ENCODE peak calls at places on chromosomes 1 and 21, in ten cellular contexts. Q is thoracic aorta; N is Peyer's patch; C is IMR-90; M is naive thymus-derived CD4-positive, alpha-beta T cell; W is HepG2; K is heart right ventricle; X is neural progenitor cell; F is left ventricle myocardium inferior; Z is HAP-1. V is an unnamed sample. For H3K4me1, the result is how much of the 10 kb centered on the place peaks cover.

GRCh38 chr1:17276568-17276967 is 27.7 kb downstream of the PADI3 start:
- DNase-seq in K (no peak), W (no peak), C (peak), F (no peak), Z (no peak), X (no peak), M (no peak), Q (no peak), N (peak), V (no peak)

GRCh38 chr1:23726669-23727068 is 16.6 kb upstream of the ELOA start:
- DNase-seq in X (no peak), M (no peak), Z (no peak), K (no peak), F (no peak), W (no peak), C (no peak), Q (no peak), N (no peak), V (no peak)

GRCh38 chr1:34844252-34844634 is 15.3 kb downstream of the SMIM12 start:
- DNase-seq in W (peak), M (no peak), N (no peak), K (peak), X (peak), Z (peak), C (no peak), F (no peak), Q (no peak), V (peak)

GRCh38 chr1:201511925-201512539 is 5.1 kb upstream of the CSRP1 start:
- DNase-seq in W (peak), X (peak), F (peak), C (no peak), Z (no peak), K (peak), N (no peak), Q (no peak), M (no peak), V (no peak)

GRCh38 chr21:45209046-45209445 is 78.6 kb downstream of the POFUT2 start:
- DNase-seq in X (no peak), N (no peak), C (peak), M (no peak), W (no peak), F (no peak), Z (no peak), K (no peak), Q (no peak), V (no peak)

GRCh38 chr21:42852925-42853570 is 26.3 kb downstream of the WDR4 start:
- DNase-seq in W (no peak), M (no peak), Z (no peak), Q (no peak), X (no peak), K (no peak), C (no peak), F (no peak), N (no peak), V (peak)

GRCh38 chr21:34812510-34813265 is 143.9 kb downstream of the CLIC6 start:
- DNase-seq in Z (no peak), F (no peak), M (no peak), W (peak), K (no peak), Q (no peak), N (no peak), X (no peak), C (peak), V (peak)

GRCh38 chr1:11967028-11967547 is 13.2 kb upstream of the MFN2 start:
- DNase-seq in C (no peak), Q (no peak), K (no peak), Z (peak), W (peak), M (peak), F (no peak), X (peak), N (peak), V (no peak)

GRCh38 chr1:115430717-115431116 is 92.7 kb upstream of the NGF start:
- DNase-seq in X (no peak), C (peak), Z (no peak), Q (no peak), F (no peak), N (no peak), W (peak), M (no peak), K (no peak), V (peak)

GRCh38 chr21:38660333-38661295 is 145.1 kb upstream of the ETS2 start:
- DNase-seq in W (no peak), X (peak), N (no peak), M (no peak), F (peak), Q (peak), Z (no peak), C (no peak), K (peak), V (peak)

GRCh38 chr1:37851782-37852210 is 7.6 kb downstream of the MTF1 start:
- DNase-seq in M (peak), Z (no peak), X (no peak), F (no peak), Q (no peak), K (no peak), N (no peak), C (peak), W (no peak), V (no peak)

GRCh38 chr1:19738106-19738505 is 61.6 kb downstream of the TMCO4 start:
- DNase-seq in F (peak), Z (no peak), Q (no peak), X (no peak), W (no peak), K (no peak), M (no peak), C (no peak), N (no peak), V (no peak)

DNA sequence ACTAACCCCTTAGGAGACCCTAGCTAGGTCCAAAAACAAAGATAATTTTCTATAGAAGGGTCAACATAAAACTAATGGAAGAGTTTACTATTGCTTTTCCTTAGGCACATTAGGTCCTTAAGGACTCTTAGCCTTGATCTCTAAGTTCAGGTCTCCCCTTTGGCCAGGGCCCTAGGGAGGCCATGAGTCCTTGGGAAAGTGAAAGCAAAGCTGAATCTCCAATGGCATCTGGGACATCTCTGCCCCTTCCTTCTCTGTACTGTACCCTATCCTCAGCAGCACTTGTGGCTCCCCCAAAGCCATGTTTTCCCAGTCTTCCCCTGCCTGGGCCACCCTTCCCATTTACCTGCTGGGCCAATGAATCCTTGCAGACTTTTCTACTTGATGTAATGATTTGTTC is 14.3 kb downstream of the IER5 start:
- DNase-seq in M (no peak), Z (no peak), C (no peak), X (no peak), F (no peak), K (no peak), N (no peak), W (no peak), Q (no peak), V (no peak)
- H3K4me1 ChIP-seq in M (under half), Z (under half), C (under half), X (half or more), F (half or more), K (under half), N (under half), W (half or more), Q (under half), V (half or more)

DNA sequence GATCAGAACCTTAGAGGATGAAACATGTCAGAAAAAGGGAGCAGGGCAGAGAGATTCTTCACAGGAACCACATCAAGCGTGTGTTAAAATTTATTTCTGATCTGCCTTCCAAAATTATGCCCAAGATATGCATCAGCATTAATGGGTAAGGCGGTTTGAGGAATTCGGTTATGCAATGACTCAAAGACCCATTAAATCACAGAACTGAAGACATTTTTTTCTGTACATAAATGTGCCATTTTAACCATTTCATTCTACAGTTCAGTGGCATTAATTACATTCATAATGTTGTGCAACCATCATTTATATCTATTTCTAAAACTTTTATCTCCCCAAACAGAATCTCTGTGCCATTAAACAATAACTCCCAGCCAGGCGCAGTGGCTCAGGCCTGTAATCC is 43.4 kb downstream of the CNST start:
- DNase-seq in C (no peak), Z (no peak), X (no peak), K (no peak), N (no peak), W (no peak), Q (no peak), M (no peak), F (no peak), V (no peak)
- H3K4me3 ChIP-seq in C (no peak), Z (no peak), X (no peak), K (no peak), N (no peak), W (no peak), Q (peak), M (no peak), F (no peak), V (no peak)

GRCh38 chr21:36695671-36696389 is 3.1 kb upstream of the SIM2 start:
- DNase-seq in F (no peak), K (no peak), C (no peak), M (no peak), Z (no peak), Q (no peak), N (no peak), X (peak), W (no peak), V (no peak)
- H3K4me1 ChIP-seq in F (half or more), K (under half), C (under half), M (under half), Z (under half), Q (under half), N (under half), X (under half), W (under half), V (under half)

GRCh38 chr1:109913360-109913879 is 2.8 kb downstream of the CSF1 start:
- DNase-seq in C (no peak), Q (no peak), W (no peak), F (no peak), M (no peak), K (no peak), Z (no peak), X (no peak), N (no peak), V (no peak)

GRCh38 chr1:109910123-109910962 is at the start of gene CSF1:
- DNase-seq in N (peak), Z (peak), F (peak), M (peak), X (peak), C (peak), W (no peak), Q (peak), K (peak), V (peak)

GRCh38 chr1:109912873-109913272 is 2.2 kb downstream of the CSF1 start:
- DNase-seq in Z (no peak), C (peak), W (no peak), K (no peak), F (no peak), N (no peak), M (no peak), Q (no peak), X (no peak), V (no peak)

GRCh38 chr1:109910963-109911798 is 532 bp downstream of the CSF1 start:
- DNase-seq in Z (peak), W (no peak), Q (no peak), N (no peak), F (no peak), M (no peak), K (no peak), X (peak), C (no peak), V (no peak)

DNA sequence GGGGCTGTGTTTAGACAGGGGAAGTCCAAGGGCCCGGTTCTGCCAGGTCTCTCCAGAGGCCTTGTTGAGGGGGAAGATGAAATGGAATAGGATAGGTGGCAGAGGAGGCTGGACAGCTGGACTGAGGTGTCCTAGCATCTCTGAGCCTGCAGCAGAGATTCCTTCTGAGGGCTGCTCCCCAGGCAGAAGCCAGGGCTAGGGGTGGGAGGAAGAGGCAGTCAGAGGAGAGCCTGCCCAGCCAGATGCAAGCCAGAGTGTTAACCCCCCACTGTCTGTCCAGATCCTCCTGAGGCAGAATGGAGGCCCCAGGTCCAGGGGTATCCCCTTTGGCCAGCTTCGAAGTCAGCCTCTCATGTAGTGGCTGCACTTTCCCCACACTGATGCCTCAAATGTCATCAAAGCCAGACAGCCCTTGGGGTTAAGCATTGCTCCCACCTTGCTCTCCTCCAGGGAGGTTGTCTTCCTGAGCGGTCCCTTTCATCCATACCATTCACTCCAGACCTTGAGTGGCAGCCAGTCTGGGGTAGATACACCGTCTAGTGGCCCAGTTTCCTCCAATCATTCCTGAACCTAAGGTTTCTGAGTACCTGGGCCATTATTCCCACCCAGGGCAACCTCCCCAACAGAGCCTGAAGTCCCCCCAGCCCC is 1.7 kb downstream of the CSF1 start:
- DNase-seq in C (no peak), Q (no peak), K (no peak), W (no peak), X (no peak), F (no peak), Z (no peak), M (no peak), N (no peak), V (no peak)
- H3K4me3 ChIP-seq in C (peak), Q (peak), K (peak), W (peak), X (peak), F (peak), Z (peak), M (no peak), N (peak), V (peak)

GRCh38 chr1:4045397-4046010 is 145.4 kb upstream of the C1orf174 start:
- DNase-seq in Z (no peak), F (no peak), Q (no peak), C (no peak), N (no peak), X (no peak), W (no peak), M (no peak), K (no peak), V (no peak)
- H3K4me1 ChIP-seq in Z (under half), F (under half), Q (under half), C (under half), N (under half), X (under half), W (under half), M (under half), K (under half), V (under half)

GRCh38 chr1:198169704-198170103 is 12.9 kb downstream of the NEK7 start:
- DNase-seq in F (no peak), Q (no peak), X (no peak), N (no peak), Z (no peak), C (no peak), M (no peak), K (no peak), W (no peak), V (no peak)

GRCh38 chr1:198165927-198166647 is 9.3 kb downstream of the NEK7 start:
- DNase-seq in M (peak), Q (no peak), N (no peak), W (no peak), F (no peak), C (no peak), Z (no peak), X (peak), K (no peak), V (no peak)

GRCh38 chr1:198167436-198167934 is 10.7 kb downstream of the NEK7 start:
- DNase-seq in Z (no peak), M (peak), F (no peak), X (no peak), Q (no peak), N (no peak), C (peak), W (no peak), K (peak), V (no peak)

GRCh38 chr1:198166900-198167299 is 10.1 kb downstream of the NEK7 start:
- DNase-seq in Z (no peak), Q (no peak), X (no peak), W (no peak), F (no peak), M (no peak), K (no peak), C (no peak), N (no peak), V (no peak)

DNA sequence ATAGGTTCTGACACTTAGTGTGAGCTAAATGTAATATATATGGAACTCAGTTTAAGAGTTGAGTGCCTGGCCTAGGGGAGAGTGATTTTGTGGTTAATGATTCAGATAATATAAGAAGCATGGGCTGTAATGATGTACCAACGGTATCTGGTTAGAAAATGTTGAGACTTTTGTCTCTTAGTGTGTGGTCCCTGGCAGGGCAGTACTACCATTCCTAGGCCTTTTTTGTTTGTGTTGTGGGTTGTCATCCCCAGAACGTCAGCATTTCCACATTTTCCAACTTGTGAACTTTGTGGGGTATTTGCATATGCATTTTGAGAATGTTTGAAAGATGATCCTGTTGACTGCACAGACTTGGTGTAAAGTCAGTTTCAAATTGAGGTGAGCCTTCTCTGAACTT is 11.4 kb downstream of the NEK7 start:
- DNase-seq in F (no peak), N (no peak), Z (no peak), W (no peak), X (no peak), C (peak), M (no peak), K (no peak), Q (no peak), V (peak)
- H3K4me3 ChIP-seq in F (peak), N (no peak), Z (no peak), W (no peak), X (no peak), C (no peak), M (peak), K (no peak), Q (no peak), V (no peak)

GRCh38 chr1:202551683-202552082 is 158.6 kb downstream of the SYT2 start:
- DNase-seq in M (no peak), Z (no peak), X (no peak), C (no peak), F (no peak), N (no peak), K (no peak), Q (no peak), W (no peak), V (no peak)

GRCh38 chr1:202547215-202547614 is 163.0 kb downstream of the SYT2 start:
- DNase-seq in X (no peak), N (no peak), C (no peak), Q (no peak), M (no peak), K (no peak), F (no peak), W (no peak), Z (no peak), V (no peak)
- H3K4me1 ChIP-seq in X (under half), N (under half), C (under half), Q (half or more), M (under half), K (half or more), F (half or more), W (under half), Z (under half), V (under half)